ENCODE peak calls at places on chromosomes 11 and 22, in nine cellular contexts. X, Z, B, K, L, G, W, I and V are unnamed samples.
A peak's percentile ranks its signal among the peaks of the same experiment; 100 is the strongest.

GRCh38 chr11:86497310-86497709 is 122.6 kb downstream of the CCDC81 start:
- DNase-seq in X (no peak), Z (no peak), B (no peak), K (no peak), L (no peak), G (no peak), W (no peak), I (peak; percentile 66), V (no peak)

GRCh38 chr11:74739546-74740270 is 8.5 kb upstream of the CHRDL2 start:
- DNase-seq in X (peak; percentile 46), Z (peak; percentile 35), B (peak; percentile 16), K (peak; percentile 4), L (no peak), G (no peak), W (peak; percentile 48), I (peak; percentile 69), V (peak; percentile 31)

GRCh38 chr11:102452461-102453285 is at the start of gene TMEM123:
- DNase-seq in X (peak; percentile 64), Z (peak; percentile 91), B (peak; percentile 81), K (peak; percentile 79), L (peak; percentile 87), G (peak; percentile 75), W (peak; percentile 69), I (peak; percentile 85), V (peak; percentile 92)

GRCh38 chr11:75867778-75868374 is 52.9 kb downstream of the UVRAG start:
- DNase-seq in X (no peak), Z (peak; percentile 53), B (peak; percentile 11), K (no peak), L (no peak), G (no peak), W (peak; percentile 54), I (peak; percentile 47), V (no peak)

GRCh38 chr11:32451808-32452207 is 16.5 kb upstream of the WT1 start:
- DNase-seq in X (no peak), Z (no peak), B (no peak), K (no peak), L (no peak), G (no peak), W (no peak), I (no peak), V (no peak)

GRCh38 chr11:7436657-7437056 is 48.6 kb upstream of the OLFML1 start:
- DNase-seq in X (peak; percentile 29), Z (peak; percentile 9), B (no peak), K (no peak), L (no peak), G (no peak), W (no peak), I (no peak), V (no peak)

GRCh38 chr11:108221401-108221800 is 1.0 kb downstream of the NPAT start:
- DNase-seq in X (no peak), Z (no peak), B (no peak), K (no peak), L (no peak), G (no peak), W (no peak), I (peak; percentile 18), V (no peak)

GRCh38 chr22:25722223-25723015 is 19.6 kb upstream of the MYO18B start:
- DNase-seq in X (no peak), Z (no peak), B (no peak), K (no peak), L (no peak), G (no peak), W (no peak), I (no peak), V (no peak)

GRCh38 chr11:120904116-120904515 is 119.8 kb upstream of the TBCEL start:
- DNase-seq in X (no peak), Z (no peak), B (no peak), K (no peak), L (no peak), G (no peak), W (no peak), I (no peak), V (no peak)

GRCh38 chr11:29227816-29228215 is 789.0 kb downstream of the KCNA4 start:
- DNase-seq in X (no peak), Z (no peak), B (no peak), K (no peak), L (no peak), G (no peak), W (no peak), I (no peak), V (no peak)

GRCh38 chr22:43996170-43996980 is 27.7 kb upstream of the PARVB start:
- DNase-seq in X (peak; percentile 82), Z (peak; percentile 69), B (peak; percentile 54), K (peak; percentile 21), L (peak; percentile 83), G (no peak), W (no peak), I (no peak), V (peak; percentile 29)

GRCh38 chr22:46827072-46827780 is 64.8 kb downstream of the TBC1D22A start:
- DNase-seq in X (no peak), Z (no peak), B (peak; percentile 9), K (no peak), L (no peak), G (no peak), W (no peak), I (no peak), V (no peak)

GRCh38 chr11:12868315-12869073 is 140.6 kb upstream of the RASSF10 start:
- DNase-seq in X (no peak), Z (no peak), B (no peak), K (no peak), L (no peak), G (no peak), W (no peak), I (peak; percentile 43), V (no peak)

GRCh38 chr22:45912910-45913309 is 64.1 kb downstream of the WNT7B start:
- DNase-seq in X (no peak), Z (no peak), B (no peak), K (no peak), L (no peak), G (no peak), W (no peak), I (no peak), V (no peak)